ENCODE peak calls at places on chromosomes 7 and 10, in eight cellular contexts. E is GM23248, C is fibroblast of lung, G is mammary epithelial cell, Y is H1, Z is K562, U is HCT116, P is mesendoderm. M is an unnamed sample.

GRCh38 chr7:43799605-43800004 is 41.1 kb downstream of the BLVRA start:
- DNase-seq in G (peak; percentile 46), Y (peak; percentile 20), E (peak; percentile 8), P (no peak), C (no peak), U (no peak), Z (no peak), M (no peak)

GRCh38 chr7:128404826-128405344 is 4.9 kb downstream of the IMPDH1 start:
- DNase-seq in Y (no peak), P (no peak), Z (no peak), U (no peak), G (peak; percentile 30), C (no peak), E (peak; percentile 64), M (no peak)

GRCh38 chr7:76069238-76069638 is 21.3 kb downstream of the MDH2 start:
- DNase-seq in Z (peak; percentile 39), C (peak; percentile 94), U (peak; percentile 65), E (peak; percentile 93), Y (no peak), G (peak; percentile 93), P (peak; percentile 93), M (peak; percentile 78)

GRCh38 chr7:73700070-73700423 is 16.6 kb downstream of the BUD23 start:
- DNase-seq in G (no peak), Z (no peak), C (no peak), E (no peak), Y (no peak), P (no peak), U (no peak), M (no peak)

GRCh38 chr10:44926771-44927751 is 15.9 kb downstream of the TMEM72 start:
- DNase-seq in U (no peak), G (peak; percentile 52), Y (no peak), E (peak; percentile 63), P (no peak), Z (no peak), C (peak; percentile 51), M (no peak)

GRCh38 chr7:28296571-28297483 is 115.5 kb upstream of the CREB5 start:
- DNase-seq in U (peak; percentile 55), E (peak; percentile 68), G (peak; percentile 18), Y (peak; percentile 80), Z (peak; percentile 18), P (peak; percentile 82), C (peak; percentile 29), M (peak; percentile 48)

GRCh38 chr7:26681819-26682418 is 182.5 kb downstream of the SKAP2 start:
- DNase-seq in G (no peak), Z (peak; percentile 13), P (no peak), C (peak; percentile 8), E (peak; percentile 47), U (no peak), Y (no peak), M (no peak)

GRCh38 chr10:78436706-78437406 is 403.2 kb downstream of the RPS24 start:
- DNase-seq in C (no peak), Z (no peak), U (no peak), P (no peak), Y (no peak), G (no peak), E (no peak), M (no peak)

GRCh38 chr7:55304363-55304762 is 60.8 kb upstream of the LANCL2 start:
- DNase-seq in G (no peak), Z (no peak), E (peak; percentile 50), C (peak; percentile 13), P (peak; percentile 20), U (no peak), Y (no peak), M (no peak)

GRCh38 chr10:27736396-27736795 is 9.2 kb downstream of the MKX start:
- DNase-seq in Z (no peak), C (no peak), G (no peak), E (peak; percentile 82), P (no peak), U (no peak), Y (no peak), M (no peak)

GRCh38 chr7:116777613-116778380 is 84.6 kb upstream of the CAPZA2 start:
- DNase-seq in C (peak; percentile 83), U (no peak), Y (no peak), P (no peak), G (peak; percentile 61), E (peak; percentile 75), Z (no peak), M (no peak)

GRCh38 chr7:142885311-142886230 is at the start of gene TRPV6:
- DNase-seq in Z (no peak), U (peak; percentile 22), E (no peak), P (peak; percentile 93), G (peak; percentile 28), C (no peak), Y (peak; percentile 73), M (peak; percentile 34)

GRCh38 chr7:113142385-113143119 is 24.2 kb upstream of the SMIM30 start:
- DNase-seq in P (no peak), Z (no peak), U (no peak), C (no peak), Y (no peak), E (no peak), G (no peak), M (no peak)

GRCh38 chr7:158695726-158696452 is 8.7 kb downstream of the NCAPG2 start:
- DNase-seq in C (peak; percentile 78), Z (peak; percentile 23), P (peak; percentile 67), G (peak; percentile 30), Y (no peak), E (peak; percentile 87), U (peak; percentile 34), M (peak; percentile 27)

GRCh38 chr10:80662429-80663211 is 124.9 kb downstream of the SH2D4B start:
- DNase-seq in Y (peak; percentile 98), G (peak; percentile 65), U (peak; percentile 61), C (peak; percentile 75), E (peak; percentile 84), Z (peak; percentile 92), P (peak; percentile 94), M (peak; percentile 80)

GRCh38 chr7:64876792-64877713 is 26.0 kb upstream of the ZNF273 start:
- DNase-seq in C (peak; percentile 16), U (no peak), G (peak; percentile 19), P (peak; percentile 80), Z (no peak), E (peak; percentile 41), Y (peak; percentile 4), M (peak; percentile 16)

GRCh38 chr7:22845221-22845844 is 22.7 kb upstream of the TOMM7 start:
- DNase-seq in G (peak; percentile 45), P (no peak), Y (no peak), C (peak; percentile 93), E (peak; percentile 53), U (no peak), Z (no peak), M (no peak)

GRCh38 chr7:22843681-22844309 is 21.1 kb upstream of the TOMM7 start:
- DNase-seq in Y (no peak), P (no peak), Z (no peak), G (no peak), U (no peak), C (no peak), E (no peak), M (no peak)

GRCh38 chr7:22841954-22842353 is 19.3 kb upstream of the TOMM7 start:
- DNase-seq in U (no peak), P (peak; percentile 59), Z (no peak), E (peak; percentile 26), G (no peak), Y (no peak), C (no peak), M (no peak)

GRCh38 chr7:22842383-22842903 is 19.8 kb upstream of the TOMM7 start:
- DNase-seq in C (no peak), P (peak; percentile 78), Y (no peak), G (no peak), U (no peak), E (no peak), Z (no peak), M (no peak)

DNA sequence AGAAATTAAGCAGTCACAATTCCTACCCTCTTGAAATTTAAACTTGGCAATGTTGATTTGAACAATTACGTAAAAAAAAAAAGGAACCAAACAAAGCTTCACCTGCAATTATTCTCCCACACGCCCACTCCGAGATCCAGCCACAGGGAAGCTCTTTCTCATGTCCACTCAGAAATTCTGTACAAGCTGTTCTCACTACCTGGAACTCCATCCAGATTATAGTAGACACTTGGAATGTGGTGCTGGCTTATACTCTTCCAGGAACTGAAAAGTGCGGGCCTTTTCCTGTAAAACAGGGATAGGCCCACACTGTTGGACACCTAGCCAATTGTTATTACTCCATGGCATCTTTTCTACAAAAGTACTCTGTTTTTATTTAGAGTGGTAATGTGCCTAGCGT is 20.3 kb upstream of the TOMM7 start:
- DNase-seq in Z (no peak), G (no peak), C (no peak), Y (no peak), P (no peak), E (no peak), U (no peak), M (no peak)
- H3K9ac ChIP-seq in Z (no peak overlapping the region), G (no peak overlapping the region), C (no peak overlapping the region), Y (no peak overlapping the region), P (no peak overlapping the region), E (no peak overlapping the region), U (no peak overlapping the region), M (no peak overlapping the region)

GRCh38 chr7:156609010-156609877 is 31.3 kb upstream of the RNF32 start:
- DNase-seq in C (no peak), Z (no peak), E (no peak), Y (no peak), U (no peak), P (no peak), G (no peak), M (no peak)
- H3K4me2 ChIP-seq in C (no peak overlapping the region), Z (no peak overlapping the region), E (no peak overlapping the region), Y (no peak overlapping the region), U (no peak overlapping the region), P (no peak overlapping the region), G (no peak overlapping the region), M (no peak overlapping the region)

GRCh38 chr7:45219801-45220200 is 62.2 kb downstream of the RAMP3 start:
- DNase-seq in G (no peak), P (no peak), Z (no peak), Y (no peak), E (no peak), C (no peak), U (no peak), M (no peak)

GRCh38 chr7:45223078-45223477 is 65.5 kb downstream of the RAMP3 start:
- DNase-seq in Y (peak; percentile 30), Z (no peak), G (no peak), P (no peak), U (no peak), E (no peak), C (no peak), M (no peak)

GRCh38 chr7:45220846-45221245 is 63.3 kb downstream of the RAMP3 start:
- DNase-seq in Z (no peak), P (no peak), G (no peak), E (no peak), U (no peak), Y (no peak), C (no peak), M (no peak)

GRCh38 chr7:45221896-45222604 is 64.5 kb downstream of the RAMP3 start:
- DNase-seq in Y (no peak), U (no peak), C (no peak), E (no peak), G (no peak), P (no peak), Z (no peak), M (no peak)

GRCh38 chr7:45221266-45221665 is 63.7 kb downstream of the RAMP3 start:
- DNase-seq in E (no peak), U (no peak), C (no peak), G (no peak), P (no peak), Y (no peak), Z (no peak), M (no peak)
- H3K9ac ChIP-seq in E (no peak overlapping the region), U (no peak overlapping the region), C (no peak overlapping the region), G (no peak overlapping the region), P (no peak overlapping the region), Y (no peak overlapping the region), Z (no peak overlapping the region), M (no peak overlapping the region)

GRCh38 chr10:50248598-50248997 is 2.7 kb downstream of the ASAH2 start:
- DNase-seq in Y (no peak), E (no peak), P (no peak), Z (no peak), G (no peak), C (no peak), U (no peak), M (no peak)
- H3K4me2 ChIP-seq in Y (no peak overlapping the region), E (no peak overlapping the region), P (no peak overlapping the region), Z (no peak overlapping the region), G (no peak overlapping the region), C (no peak overlapping the region), U (no peak overlapping the region), M (no peak overlapping the region)

M was measured in trophoblast cell.